ENCODE peak calls at places on chromosomes 11 and 22, in four cellular contexts. K is renal cortical epithelial cell, C is HTR-8/SVneo, M is left ventricle myocardium superior. V is an unnamed sample.

GRCh38 chr11:67264886-67265632 is 1.2 kb upstream of the GRK2 start:
- DNase-seq in C (no peak), M (no peak), K (no peak), V (no peak)

GRCh38 chr22:21768435-21768834 is 32.8 kb upstream of the YPEL1 start:
- DNase-seq in K (no peak), M (no peak), C (no peak), V (no peak)

GRCh38 chr22:42819412-42820069 is 37.5 kb downstream of the ARFGAP3 start:
- DNase-seq in C (no peak), M (no peak), K (no peak), V (no peak)

GRCh38 chr22:21590809-21591641 is 23.5 kb downstream of the UBE2L3 start:
- DNase-seq in M (no peak), K (no peak), C (no peak), V (no peak)

GRCh38 chr22:49199224-49199623 is 628.4 kb downstream of the BRD1 start:
- DNase-seq in C (no peak), K (no peak), M (no peak), V (no peak)

GRCh38 chr11:92048415-92048814 is 176.2 kb upstream of the FAT3 start:
- DNase-seq in M (no peak), K (peak), C (peak), V (no peak)

GRCh38 chr11:2741377-2742131 is 41.8 kb upstream of the KCNQ1OT1 start:
- DNase-seq in C (peak), K (peak), M (peak), V (no peak)

GRCh38 chr11:16356057-16356750 is at the start of gene SOX6:
- DNase-seq in K (peak), C (no peak), M (no peak), V (peak)

GRCh38 chr22:43839781-43840180 is 22.5 kb downstream of the SULT4A1 start:
- DNase-seq in C (no peak), K (no peak), M (no peak), V (no peak)

GRCh38 chr11:46260161-46260560 is 17.3 kb upstream of the CREB3L1 start:
- DNase-seq in M (no peak), C (no peak), K (no peak), V (no peak)

GRCh38 chr11:111303476-111303875 is 5.1 kb downstream of the POU2AF3 start:
- DNase-seq in K (peak), M (no peak), C (no peak), V (no peak)

V was measured in HuH-7.